ENCODE peak calls at places on chromosome 14, in five cellular contexts. N is GM12891, Q is GM12878, A is SK-N-SH, Z is K562. G is an unnamed sample.

GRCh38 chr14:21711360-21711961 is 37.8 kb upstream of the OR4E1 start:
- DNase-seq in Q (no peak), A (peak; percentile 34), Z (peak; percentile 27), N (peak; percentile 8), G (no peak)

GRCh38 chr14:77037338-77037782 is 8.9 kb upstream of the IRF2BPL start:
- DNase-seq in Q (no peak), Z (no peak), A (no peak), N (no peak), G (no peak)

GRCh38 chr14:74905595-74906142 is 17.4 kb downstream of the RPS6KL1 start:
- DNase-seq in A (peak; percentile 86), Q (no peak), N (peak; percentile 73), Z (peak; percentile 71), G (peak; percentile 72)

GRCh38 chr14:67269338-67270060 is 28.3 kb downstream of the PALS1 start:
- DNase-seq in Z (no peak), Q (no peak), N (no peak), A (peak; percentile 4), G (no peak)

GRCh38 chr14:100286484-100287191 is 19.6 kb downstream of the SLC25A29 start:
- DNase-seq in A (no peak), Z (no peak), Q (no peak), N (no peak), G (no peak)

GRCh38 chr14:88695873-88696272 is 96.9 kb downstream of the EML5 start:
- DNase-seq in A (no peak), Q (no peak), Z (no peak), N (no peak), G (no peak)

GRCh38 chr14:66069830-66070541 is 416.2 kb upstream of the CCDC196 start:
- DNase-seq in N (no peak), Z (no peak), Q (no peak), A (no peak), G (no peak)

GRCh38 chr14:63273717-63274673 is 44.7 kb downstream of the GPHB5 start:
- DNase-seq in Q (no peak), N (no peak), Z (no peak), A (no peak), G (no peak)

GRCh38 chr14:67059576-67059975 is 129.7 kb upstream of the GARIN2 start:
- DNase-seq in Q (no peak), N (no peak), Z (no peak), A (no peak), G (no peak)

GRCh38 chr14:34693228-34693939 is 21.0 kb downstream of the CFL2 start:
- DNase-seq in Q (no peak), A (no peak), Z (peak; percentile 50), N (no peak), G (no peak)

GRCh38 chr14:98252819-98253218 is 1019.2 kb downstream of the BCL11B start:
- DNase-seq in Z (no peak), A (no peak), N (no peak), Q (no peak), G (no peak)

GRCh38 chr14:73662439-73663056 is 17.8 kb downstream of the DNAL1 start:
- DNase-seq in N (no peak), Q (no peak), Z (peak; percentile 17), A (peak; percentile 15), G (no peak)

GRCh38 chr14:38420045-38420444 is 164.2 kb upstream of the CLEC14A start:
- DNase-seq in N (no peak), Z (no peak), Q (no peak), A (no peak), G (no peak)

GRCh38 chr14:106530423-106531107 is 1004.2 kb downstream of the TMEM121 start:
- DNase-seq in A (no peak), N (no peak), Z (peak; percentile 5), Q (peak; percentile 51), G (no peak)

GRCh38 chr14:81449114-81449513 is 49.0 kb upstream of the STON2 start:
- DNase-seq in A (no peak), Q (no peak), Z (no peak), N (no peak), G (no peak)

GRCh38 chr14:59705245-59705644 is 128.6 kb upstream of the CCDC175 start:
- DNase-seq in Z (no peak), Q (no peak), A (no peak), N (no peak), G (no peak)

GRCh38 chr14:74568896-74569295 is 43.1 kb downstream of the LTBP2 start:
- DNase-seq in N (no peak), A (no peak), Q (no peak), Z (no peak), G (no peak)

GRCh38 chr14:82230748-82231147 is 697.1 kb upstream of the SEL1L start:
- DNase-seq in Z (no peak), N (no peak), A (no peak), Q (no peak), G (no peak)

GRCh38 chr14:99995700-99996356 is 69.4 kb upstream of the EVL start:
- DNase-seq in Q (peak; percentile 89), A (peak; percentile 42), N (peak; percentile 36), Z (peak; percentile 42), G (peak; percentile 42)

GRCh38 chr14:70317969-70318634 is 41.4 kb downstream of the COX16 start:
- DNase-seq in Z (peak; percentile 14), N (peak; percentile 2), Q (peak; percentile 2), A (peak; percentile 63), G (no peak)

GRCh38 chr14:77307099-77307496 is 13.6 kb downstream of the POMT2 start:
- DNase-seq in Z (no peak), Q (no peak), N (no peak), A (peak; percentile 26), G (no peak)

GRCh38 chr14:81164167-81164774 is 56.5 kb downstream of the GTF2A1 start:
- DNase-seq in N (peak; percentile 22), A (peak; percentile 46), Z (peak; percentile 63), Q (peak; percentile 48), G (peak; percentile 13)

GRCh38 chr14:100440207-100440631 is 117.1 kb downstream of the SLC25A47 start:
- DNase-seq in A (peak; percentile 66), N (no peak), Z (peak; percentile 76), Q (no peak), G (no peak)

GRCh38 chr14:33940561-33941011 is 10.3 kb downstream of the EGLN3 start:
- DNase-seq in A (no peak), N (no peak), Z (peak; percentile 35), Q (no peak), G (no peak)

GRCh38 chr14:32816588-32816987 is 122.1 kb upstream of the NPAS3 start:
- DNase-seq in Z (no peak), A (no peak), Q (no peak), N (no peak), G (no peak)

GRCh38 chr14:75711134-75711795 is 50.2 kb downstream of the TTLL5 start:
- DNase-seq in N (peak; percentile 14), Z (peak; percentile 46), Q (no peak), A (peak; percentile 34), G (no peak)

GRCh38 chr14:33210304-33210703 is 271.6 kb downstream of the NPAS3 start:
- DNase-seq in N (no peak), Z (no peak), Q (no peak), A (no peak), G (no peak)

GRCh38 chr14:76924363-76925151 is 98.3 kb downstream of the LRRC74A start:
- DNase-seq in A (peak; percentile 85), N (no peak), Q (no peak), Z (no peak), G (no peak)

GRCh38 chr14:37422748-37423147 is 172.3 kb downstream of the FOXA1 start:
- DNase-seq in N (no peak), Z (no peak), A (no peak), Q (no peak), G (no peak)

GRCh38 chr14:66403183-66403582 is 83.0 kb upstream of the CCDC196 start:
- DNase-seq in N (no peak), Q (no peak), Z (no peak), A (no peak), G (no peak)

GRCh38 chr14:103871596-103872480 is 24.5 kb upstream of the PPP1R13B start:
- DNase-seq in Q (peak; percentile 12), A (no peak), Z (peak; percentile 76), N (peak; percentile 91), G (peak; percentile 87)

GRCh38 chr14:44833376-44833775 is 128.4 kb downstream of the KLHL28 start:
- DNase-seq in N (no peak), Q (no peak), Z (no peak), A (no peak), G (no peak)

GRCh38 chr14:61103541-61104339 is 122.7 kb downstream of the SLC38A6 start:
- DNase-seq in N (peak; percentile 38), A (peak; percentile 28), Z (peak; percentile 84), Q (no peak), G (peak; percentile 41)
- TF ChIP-seq TAF1 in N (no peak), A (peak; percentile 59), Z (peak; percentile 25), Q (no peak), G (no peak)

DNA sequence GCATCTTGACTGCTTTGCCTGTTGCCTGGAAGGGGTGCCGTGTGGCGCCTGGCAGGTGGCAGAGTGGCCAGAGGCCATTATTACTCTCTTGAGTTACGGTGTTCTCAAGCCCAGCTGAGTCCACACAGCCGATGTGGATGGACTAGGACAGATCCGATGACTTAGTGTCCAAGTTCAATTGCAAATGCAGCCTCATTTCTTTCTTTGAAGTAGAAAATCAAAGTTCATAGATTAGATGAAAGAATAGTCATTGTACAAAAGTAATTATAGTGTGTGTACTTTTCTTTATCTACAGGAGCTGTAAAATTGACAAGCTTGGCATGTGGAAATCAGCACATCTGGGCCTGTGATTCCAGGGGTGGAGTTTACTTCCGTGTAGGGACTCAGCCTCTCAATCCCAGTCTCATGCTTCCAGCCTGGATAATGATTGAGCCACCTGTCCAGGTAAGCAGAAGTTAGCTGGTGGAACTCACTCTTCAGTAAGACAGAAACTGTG is 44.7 kb downstream of the ANKRD9 start:
- DNase-seq in N (no peak), Z (no peak), A (no peak), Q (no peak), G (no peak)
- TF ChIP-seq POLR2AphosphoS5 in N (no peak), Z (no peak), A (no peak), Q (no peak), G (no peak)

GRCh38 chr14:105419305-105420091 is at the start of gene MTA1:
- DNase-seq in A (peak; percentile 86), Z (peak; percentile 78), N (peak; percentile 85), Q (no peak), G (peak; percentile 79)
- TF ChIP-seq TAF1 in A (no peak), Z (no peak), N (no peak), Q (no peak), G (no peak)

DNA sequence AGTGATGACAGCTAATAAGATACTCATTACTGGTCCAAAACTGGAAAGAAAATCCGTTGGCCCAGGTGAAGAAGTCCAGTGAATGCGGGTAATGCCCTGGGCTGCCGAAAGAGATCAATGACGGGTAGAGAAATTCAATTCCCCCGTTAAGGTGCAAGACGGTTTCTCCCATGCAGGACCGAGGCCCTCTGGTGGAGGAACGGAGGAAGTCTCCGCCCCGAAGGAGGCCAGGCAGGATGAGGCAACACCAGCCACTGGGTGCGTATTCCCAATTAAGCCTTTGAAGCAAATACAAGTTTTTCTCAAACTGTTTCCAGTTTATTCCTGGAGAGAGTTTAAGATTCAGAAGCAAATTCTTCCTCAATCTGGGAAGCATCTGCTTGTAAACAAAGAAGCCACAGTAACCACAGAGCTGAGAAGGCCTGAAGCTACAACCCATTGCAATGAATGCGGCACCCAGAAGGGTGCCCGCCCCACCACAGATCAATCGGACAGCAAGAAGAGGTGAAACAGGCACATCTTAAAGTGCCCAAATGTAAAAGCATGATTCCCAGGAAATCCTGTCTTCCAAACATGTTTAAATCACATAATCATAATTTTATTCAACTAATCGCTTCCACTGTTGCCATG is 118.5 kb downstream of the TTC7B start:
- DNase-seq in A (peak; percentile 80), Q (no peak), Z (peak; percentile 71), N (peak; percentile 47), G (peak; percentile 39)
- TF ChIP-seq POLR2AphosphoS5 in A (no peak), Q (no peak), Z (no peak), N (no peak), G (no peak)

G was measured in GM12892.